ENCODE peak calls at places on chromosomes 7 and 10, in six cellular contexts. One of them, this sample, is unnamed.

GRCh38 chr10:22652988-22653431 is 61.4 kb downstream of the PIP4K2A start:
- DNase-seq in HCT116: no peak
- DNase-seq in K562: no peak
- DNase-seq in HepG2: no peak
- DNase-seq in H1: no peak
- DNase-seq in SK-N-SH: no peak
- DNase-seq in this sample: no peak

GRCh38 chr10:69093933-69094332 is 6.0 kb downstream of the SRGN start:
- DNase-seq in HCT116: peak; percentile 27
- DNase-seq in K562: peak; percentile 48
- DNase-seq in HepG2: peak; percentile 9
- DNase-seq in H1: no peak
- DNase-seq in SK-N-SH: no peak
- DNase-seq in this sample: no peak

GRCh38 chr10:91409069-91409868 is 875 bp upstream of the HECTD2 start:
- DNase-seq in HCT116: no peak
- DNase-seq in K562: peak; percentile 27
- DNase-seq in HepG2: peak; percentile 53
- DNase-seq in H1: no peak
- DNase-seq in SK-N-SH: peak; percentile 82
- DNase-seq in this sample: no peak

GRCh38 chr7:88357295-88357694 is 50.6 kb upstream of the STEAP4 start:
- DNase-seq in HCT116: no peak
- DNase-seq in K562: no peak
- DNase-seq in HepG2: no peak
- DNase-seq in H1: no peak
- DNase-seq in SK-N-SH: no peak
- DNase-seq in this sample: no peak

GRCh38 chr7:11437987-11438386 is 394.0 kb downstream of the THSD7A start:
- DNase-seq in HCT116: no peak
- DNase-seq in K562: no peak
- DNase-seq in HepG2: no peak
- DNase-seq in H1: no peak
- DNase-seq in SK-N-SH: no peak
- DNase-seq in this sample: no peak

GRCh38 chr7:55534916-55535636 is 37.2 kb downstream of the VOPP1 start:
- DNase-seq in HCT116: no peak
- DNase-seq in K562: no peak
- DNase-seq in HepG2: peak; percentile 19
- DNase-seq in H1: no peak
- DNase-seq in SK-N-SH: no peak
- DNase-seq in this sample: no peak

GRCh38 chr10:27998954-27999275 is at the start of gene ODAD2:
- DNase-seq in HCT116: no peak
- DNase-seq in K562: no peak
- DNase-seq in HepG2: no peak
- DNase-seq in H1: no peak
- DNase-seq in SK-N-SH: no peak
- DNase-seq in this sample: no peak

GRCh38 chr10:32979041-32979440 is 21.0 kb upstream of the ITGB1 start:
- DNase-seq in HCT116: no peak
- DNase-seq in K562: no peak
- DNase-seq in HepG2: no peak
- DNase-seq in H1: no peak
- DNase-seq in SK-N-SH: no peak
- DNase-seq in this sample: no peak

GRCh38 chr10:77643795-77644468 is 6.3 kb upstream of the KCNMA1 start:
- DNase-seq in HCT116: peak; percentile 49
- DNase-seq in K562: peak; percentile 56
- DNase-seq in HepG2: peak; percentile 27
- DNase-seq in H1: no peak
- DNase-seq in SK-N-SH: peak; percentile 54
- DNase-seq in this sample: no peak

GRCh38 chr10:80202934-80203834 is 2.2 kb downstream of the ANXA11 start:
- DNase-seq in HCT116: peak; percentile 83
- DNase-seq in K562: peak; percentile 72
- DNase-seq in HepG2: peak; percentile 77
- DNase-seq in H1: peak; percentile 34
- DNase-seq in SK-N-SH: no peak
- DNase-seq in this sample: no peak

GRCh38 chr10:5651086-5651764 is 15.2 kb downstream of the ASB13 start:
- DNase-seq in HCT116: no peak
- DNase-seq in K562: no peak
- DNase-seq in HepG2: no peak
- DNase-seq in H1: no peak
- DNase-seq in SK-N-SH: no peak
- DNase-seq in this sample: no peak

GRCh38 chr7:84647797-84648762 is 453.5 kb upstream of the SEMA3A start:
- DNase-seq in HCT116: no peak
- DNase-seq in K562: no peak
- DNase-seq in HepG2: no peak
- DNase-seq in H1: no peak
- DNase-seq in SK-N-SH: no peak
- DNase-seq in this sample: peak; percentile 84

GRCh38 chr7:139089118-139089517 is 20.4 kb downstream of the ZC3HAV1 start:
- DNase-seq in HCT116: no peak
- DNase-seq in K562: peak; percentile 20
- DNase-seq in HepG2: no peak
- DNase-seq in H1: no peak
- DNase-seq in SK-N-SH: no peak
- DNase-seq in this sample: no peak

GRCh38 chr7:107711301-107711700 is 32.6 kb upstream of the CBLL1 start:
- DNase-seq in HCT116: no peak
- DNase-seq in K562: no peak
- DNase-seq in HepG2: no peak
- DNase-seq in H1: no peak
- DNase-seq in SK-N-SH: no peak
- DNase-seq in this sample: no peak

GRCh38 chr10:113056468-113057021 is 106.5 kb downstream of the TCF7L2 start:
- DNase-seq in HCT116: no peak
- DNase-seq in K562: no peak
- DNase-seq in HepG2: no peak
- DNase-seq in H1: no peak
- DNase-seq in SK-N-SH: no peak
- DNase-seq in this sample: peak; percentile 45

GRCh38 chr10:62960416-62960815 is 144.2 kb upstream of the EGR2 start:
- DNase-seq in HCT116: no peak
- DNase-seq in K562: no peak
- DNase-seq in HepG2: no peak
- DNase-seq in H1: no peak
- DNase-seq in SK-N-SH: no peak
- DNase-seq in this sample: no peak

GRCh38 chr10:124211921-124212320 is 118.5 kb upstream of the CHST15 start:
- DNase-seq in HCT116: no peak
- DNase-seq in K562: no peak
- DNase-seq in HepG2: no peak
- DNase-seq in H1: no peak
- DNase-seq in SK-N-SH: no peak
- DNase-seq in this sample: no peak

GRCh38 chr10:69345402-69345801 is 67.1 kb downstream of the HK1 start:
- DNase-seq in HCT116: no peak
- DNase-seq in K562: no peak
- DNase-seq in HepG2: no peak
- DNase-seq in H1: no peak
- DNase-seq in SK-N-SH: no peak
- DNase-seq in this sample: no peak

GRCh38 chr10:69472544-69472943 is 21.3 kb downstream of the TSPAN15 start:
- DNase-seq in HCT116: no peak
- DNase-seq in K562: no peak
- DNase-seq in HepG2: no peak
- DNase-seq in H1: no peak
- DNase-seq in SK-N-SH: no peak
- DNase-seq in this sample: no peak

GRCh38 chr10:79349072-79349491 is 1.8 kb downstream of the PPIF start:
- DNase-seq in HCT116: no peak
- DNase-seq in K562: no peak
- DNase-seq in HepG2: no peak
- DNase-seq in H1: no peak
- DNase-seq in SK-N-SH: no peak
- DNase-seq in this sample: no peak

GRCh38 chr7:96028729-96029128 is 256.4 kb downstream of the DYNC1I1 start:
- DNase-seq in HCT116: no peak
- DNase-seq in K562: no peak
- DNase-seq in HepG2: no peak
- DNase-seq in H1: no peak
- DNase-seq in SK-N-SH: no peak
- DNase-seq in this sample: no peak

GRCh38 chr7:44477063-44477830 is 13.2 kb downstream of the NUDCD3 start:
- DNase-seq in HCT116: peak; percentile 40
- DNase-seq in K562: peak; percentile 73
- DNase-seq in HepG2: peak; percentile 71
- DNase-seq in H1: peak; percentile 65
- DNase-seq in SK-N-SH: peak; percentile 72
- DNase-seq in this sample: no peak

GRCh38 chr7:95327356-95327755 is 3.0 kb upstream of the PON1 start:
- DNase-seq in HCT116: no peak
- DNase-seq in K562: no peak
- DNase-seq in HepG2: no peak
- DNase-seq in H1: no peak
- DNase-seq in SK-N-SH: no peak
- DNase-seq in this sample: no peak

GRCh38 chr7:107690084-107690483 is 29.5 kb downstream of the SLC26A4 start:
- DNase-seq in HCT116: no peak
- DNase-seq in K562: no peak
- DNase-seq in HepG2: no peak
- DNase-seq in H1: no peak
- DNase-seq in SK-N-SH: no peak
- DNase-seq in this sample: no peak

GRCh38 chr7:9718071-9718470 is 1255.6 kb upstream of the PHF14 start:
- DNase-seq in HCT116: no peak
- DNase-seq in K562: no peak
- DNase-seq in HepG2: no peak
- DNase-seq in H1: no peak
- DNase-seq in SK-N-SH: no peak
- DNase-seq in this sample: no peak

GRCh38 chr10:18501198-18501597 is 150.2 kb downstream of the NSUN6 start:
- DNase-seq in HCT116: no peak
- DNase-seq in K562: no peak
- DNase-seq in HepG2: no peak
- DNase-seq in H1: no peak
- DNase-seq in SK-N-SH: no peak
- DNase-seq in this sample: no peak

GRCh38 chr10:76278811-76279460 is 847.5 kb downstream of the LRMDA start:
- DNase-seq in HCT116: no peak
- DNase-seq in K562: no peak
- DNase-seq in HepG2: no peak
- DNase-seq in H1: no peak
- DNase-seq in SK-N-SH: no peak
- DNase-seq in this sample: no peak
- H3K9ac ChIP-seq in HCT116: no peak overlapping the region
- H3K9ac ChIP-seq in K562: no peak overlapping the region
- H3K9ac ChIP-seq in HepG2: no peak overlapping the region
- H3K9ac ChIP-seq in H1: no peak overlapping the region
- H3K9ac ChIP-seq in SK-N-SH: no peak overlapping the region
- H3K9ac ChIP-seq in this sample: no peak overlapping the region

GRCh38 chr10:12960431-12960898 is 41.0 kb downstream of the CCDC3 start:
- DNase-seq in HCT116: no peak
- DNase-seq in K562: no peak
- DNase-seq in HepG2: peak; percentile 6
- DNase-seq in H1: no peak
- DNase-seq in SK-N-SH: no peak
- DNase-seq in this sample: no peak
- H3K4me3 ChIP-seq in HCT116: no peak overlapping the region
- H3K4me3 ChIP-seq in K562: no peak overlapping the region
- H3K4me3 ChIP-seq in HepG2: no peak overlapping the region
- H3K4me3 ChIP-seq in H1: no peak overlapping the region
- H3K4me3 ChIP-seq in SK-N-SH: no peak overlapping the region
- H3K4me3 ChIP-seq in this sample: no peak overlapping the region

DNA sequence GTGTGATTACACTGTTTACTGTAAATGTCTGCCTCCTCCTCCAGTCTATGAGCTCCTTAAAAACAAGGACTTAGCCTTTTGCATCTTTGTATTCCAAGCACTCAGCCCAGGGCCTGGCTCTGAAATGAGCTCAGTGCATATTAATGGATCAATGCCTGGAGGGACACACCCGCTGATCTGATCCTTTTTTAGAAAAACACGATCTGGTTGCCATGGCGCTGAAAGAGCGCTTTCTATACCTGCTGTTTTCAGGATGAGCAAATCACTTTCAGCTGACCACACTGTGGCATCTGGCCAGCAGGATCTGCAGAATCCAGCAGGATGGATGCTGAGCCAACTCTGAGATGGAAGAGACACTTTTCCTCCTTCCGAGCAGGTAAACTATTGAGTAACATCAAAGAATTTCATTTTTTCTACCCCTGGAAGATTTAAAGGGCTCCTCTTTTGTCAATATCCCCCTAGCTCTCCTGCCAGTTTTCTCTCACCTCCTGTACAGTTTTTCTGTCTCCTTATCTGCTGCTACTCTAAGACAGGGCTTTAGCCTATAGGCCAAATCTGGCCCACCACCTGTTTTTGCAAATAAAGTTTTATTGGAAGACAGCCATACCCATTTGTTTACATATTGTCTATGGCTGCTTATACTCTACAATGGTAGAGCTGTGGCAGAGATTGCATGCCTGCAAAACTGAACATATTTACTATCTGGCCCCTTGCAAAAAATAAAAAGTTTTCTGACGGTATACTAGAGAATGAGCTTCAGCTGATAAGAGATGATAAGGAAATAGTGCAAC is 37.6 kb upstream of the GARS1 start:
- DNase-seq in HCT116: no peak
- DNase-seq in K562: no peak
- DNase-seq in HepG2: no peak
- DNase-seq in H1: no peak
- DNase-seq in SK-N-SH: no peak
- DNase-seq in this sample: no peak
- TF ChIP-seq POLR2AphosphoS5 in HCT116: no peak
- TF ChIP-seq POLR2AphosphoS5 in K562: no peak
- TF ChIP-seq POLR2AphosphoS5 in HepG2: no peak
- TF ChIP-seq POLR2AphosphoS5 in H1: no peak
- TF ChIP-seq POLR2AphosphoS5 in SK-N-SH: no peak
- TF ChIP-seq POLR2AphosphoS5 in this sample: no peak

DNA sequence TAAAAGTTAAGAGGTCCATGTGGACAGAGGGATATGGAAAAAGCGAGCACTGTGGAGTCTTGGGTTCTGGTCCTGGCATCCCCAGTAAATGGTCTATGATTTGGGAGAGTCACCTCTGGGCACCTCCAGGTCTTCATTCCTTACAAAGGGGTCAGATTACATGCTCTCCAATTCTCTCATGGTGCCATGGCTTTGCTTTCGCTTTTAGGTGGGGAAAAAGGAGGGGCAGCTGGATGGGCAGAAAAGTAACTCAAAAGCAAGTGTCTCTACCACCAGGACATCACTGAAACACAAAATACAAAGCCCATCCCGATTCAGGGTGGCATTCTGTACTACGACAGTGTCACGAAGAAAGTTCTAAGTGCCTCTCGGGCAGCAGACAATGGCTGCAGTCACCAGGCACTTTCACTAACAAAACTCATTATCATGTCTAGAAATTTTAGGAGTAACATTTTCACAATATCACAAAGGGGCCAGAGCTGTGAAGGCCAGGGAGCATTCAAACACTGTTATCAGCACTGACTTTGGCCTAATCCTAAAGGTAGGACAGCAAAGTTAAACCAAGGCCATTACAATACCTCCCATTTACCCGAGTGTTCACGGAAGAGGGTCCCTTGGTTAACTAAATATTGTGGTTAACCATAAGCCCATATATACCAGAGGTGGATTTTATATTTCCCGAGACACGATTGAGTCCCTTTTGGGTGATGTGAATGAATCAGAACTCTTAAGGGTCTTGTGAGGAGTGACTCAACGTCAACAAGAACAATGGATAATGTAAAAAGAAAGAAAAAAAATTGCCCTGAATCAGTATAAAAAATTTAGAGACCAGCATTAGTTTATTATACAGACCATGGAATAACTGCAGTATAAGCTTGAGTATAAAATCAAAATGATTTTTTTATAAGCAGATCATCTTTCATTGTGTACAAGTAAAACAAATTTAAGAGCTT is 2.5 kb downstream of the PSAP start:
- DNase-seq in HCT116: no peak
- DNase-seq in K562: no peak
- DNase-seq in HepG2: peak; percentile 55
- DNase-seq in H1: no peak
- DNase-seq in SK-N-SH: no peak
- DNase-seq in this sample: no peak
- H3K9ac ChIP-seq in HCT116: no peak overlapping the region
- H3K9ac ChIP-seq in K562: peak overlapping the region; percentile 23
- H3K9ac ChIP-seq in HepG2: peak overlapping the region; percentile 72
- H3K9ac ChIP-seq in H1: no peak overlapping the region
- H3K9ac ChIP-seq in SK-N-SH: no peak overlapping the region
- H3K9ac ChIP-seq in this sample: no peak overlapping the region

This sample was measured in SK-N-MC.